ENCODE peak calls at places on chromosomes 3 and 15, in seven cellular contexts. B is WTC11; J is right cardiac atrium; Y is T-helper 2 cell; E is activated CD4-positive, alpha-beta T cell treated with anti-CD3 and anti-CD28 coated beads for 4 hours; X is HEK293T; W is OCI-LY7. N is an unnamed sample.

GRCh38 chr3:172726370-172726769 is 15.5 kb upstream of the NCEH1 start:
- DNase-seq in B (no peak), J (no peak), Y (no peak), E (no peak), X (no peak), W (no peak), N (no peak)

GRCh38 chr15:55907797-55908196 is 85.6 kb downstream of the NEDD4 start:
- DNase-seq in B (no peak), J (no peak), Y (no peak), E (no peak), X (no peak), W (no peak), N (no peak)

GRCh38 chr3:14812196-14812785 is 6.5 kb upstream of the FGD5 start:
- DNase-seq in B (no peak), J (no peak), Y (no peak), E (no peak), X (no peak), W (no peak), N (no peak)

GRCh38 chr15:60464836-60465630 is 13.9 kb downstream of the ICE2 start:
- DNase-seq in B (no peak), J (no peak), Y (no peak), E (no peak), X (no peak), W (no peak), N (no peak)

GRCh38 chr3:46187876-46188275 is 20.2 kb downstream of the CCR1 start:
- DNase-seq in B (no peak), J (no peak), Y (no peak), E (no peak), X (no peak), W (no peak), N (no peak)

GRCh38 chr15:84685304-84685703 is 27.3 kb upstream of the NMB start:
- DNase-seq in B (no peak), J (peak), Y (no peak), E (no peak), X (no peak), W (no peak), N (no peak)

GRCh38 chr3:186653984-186654383 is 11.8 kb upstream of the HRG start:
- DNase-seq in B (peak), J (no peak), Y (no peak), E (no peak), X (peak), W (peak), N (no peak)

GRCh38 chr3:28623106-28623505 is 274.5 kb upstream of the AZI2 start:
- DNase-seq in B (no peak), J (no peak), Y (no peak), E (no peak), X (no peak), W (no peak), N (no peak)

GRCh38 chr3:149992416-149993058 is 21.8 kb upstream of the PFN2 start:
- DNase-seq in B (peak), J (no peak), Y (no peak), E (no peak), X (no peak), W (no peak), N (no peak)

GRCh38 chr3:8301977-8302589 is 199.5 kb upstream of the LMCD1 start:
- DNase-seq in B (no peak), J (no peak), Y (no peak), E (no peak), X (peak), W (peak), N (no peak)

GRCh38 chr3:40350529-40350928 is 36.5 kb upstream of the ENTPD3 start:
- DNase-seq in B (no peak), J (no peak), Y (no peak), E (no peak), X (no peak), W (no peak), N (no peak)

GRCh38 chr3:129439381-129439816 is 349 bp downstream of the MBD4 start:
- DNase-seq in B (peak), J (peak), Y (peak), E (peak), X (no peak), W (peak), N (peak)

GRCh38 chr3:128052831-128053419 is 688 bp downstream of the SEC61A1 start:
- DNase-seq in B (no peak), J (no peak), Y (no peak), E (no peak), X (no peak), W (no peak), N (no peak)

GRCh38 chr15:67836955-67837354 is 2.9 kb downstream of the RNU6-1 start:
- DNase-seq in B (no peak), J (no peak), Y (no peak), E (no peak), X (no peak), W (no peak), N (no peak)

GRCh38 chr15:49686626-49687025 is 65.8 kb downstream of the DTWD1 start:
- DNase-seq in B (no peak), J (no peak), Y (no peak), E (no peak), X (no peak), W (no peak), N (no peak)

GRCh38 chr3:155293518-155293917 is at the start of gene STRIT1:
- DNase-seq in B (no peak), J (no peak), Y (no peak), E (no peak), X (no peak), W (no peak), N (no peak)